ENCODE peak calls at places on chromosomes 2 and 18, in seven cellular contexts. X is CD8-positive, alpha-beta T cell; K is neural crest cell; M is neural progenitor cell; T is astrocyte of the cerebellum; D is GM20000; P is cardiac fibroblast. N is an unnamed sample.

GRCh38 chr2:65228249-65228750 is 669 bp downstream of the ACTR2 start:
- DNase-seq in X (peak; percentile 23), K (no peak), M (no peak), T (no peak), D (peak; percentile 71), P (peak; percentile 62), N (no peak)

GRCh38 chr2:157329524-157329923 is 3.9 kb upstream of the ERMN start:
- DNase-seq in X (no peak), K (no peak), M (no peak), T (no peak), D (no peak), P (no peak), N (no peak)

GRCh38 chr2:192265751-192266150 is 71.0 kb upstream of the TMEFF2 start:
- DNase-seq in X (no peak), K (no peak), M (no peak), T (no peak), D (no peak), P (peak; percentile 52), N (no peak)

GRCh38 chr2:149076863-149077412 is 38.4 kb downstream of the LYPD6B start:
- DNase-seq in X (no peak), K (no peak), M (peak; percentile 44), T (no peak), D (no peak), P (no peak), N (peak; percentile 52)

GRCh38 chr2:200728630-200729029 is 83.1 kb upstream of the BZW1 start:
- DNase-seq in X (no peak), K (no peak), M (no peak), T (no peak), D (no peak), P (peak; percentile 89), N (no peak)

GRCh38 chr2:230512955-230513748 is 97.2 kb downstream of the SP100 start:
- DNase-seq in X (no peak), K (no peak), M (no peak), T (no peak), D (no peak), P (no peak), N (peak; percentile 9)

GRCh38 chr2:70300771-70301343 is 1.0 kb downstream of the FAM136A start:
- DNase-seq in X (no peak), K (no peak), M (no peak), T (no peak), D (no peak), P (no peak), N (no peak)

GRCh38 chr2:16682431-16683130 is 16.9 kb upstream of the CYRIA start:
- DNase-seq in X (no peak), K (no peak), M (no peak), T (no peak), D (no peak), P (no peak), N (no peak)

GRCh38 chr18:37435996-37436395 is 129.6 kb downstream of the CELF4 start:
- DNase-seq in X (no peak), K (no peak), M (no peak), T (no peak), D (no peak), P (no peak), N (no peak)

GRCh38 chr2:73827018-73827417 is 1.7 kb upstream of the STAMBP start:
- DNase-seq in X (no peak), K (no peak), M (no peak), T (no peak), D (peak; percentile 34), P (peak; percentile 69), N (no peak)
- TF ChIP-seq CTCF in X (no peak), K (peak; percentile 53), M (peak; percentile 30), T (peak; percentile 49), D (no peak), P (peak; percentile 52), N (peak; percentile 28)

GRCh38 chr2:176120369-176121307 is 1.9 kb upstream of the HOXD9 start:
- DNase-seq in X (no peak), K (no peak), M (no peak), T (no peak), D (no peak), P (no peak), N (no peak)
- TF ChIP-seq CTCF in X (no peak), K (peak; percentile 18), M (no peak), T (no peak), D (no peak), P (no peak), N (no peak)

GRCh38 chr2:138323382-138324067 is 178.0 kb upstream of the SPOPL start:
- DNase-seq in X (no peak), K (no peak), M (no peak), T (no peak), D (no peak), P (no peak), N (no peak)

GRCh38 chr2:138321458-138321857 is 180.1 kb upstream of the SPOPL start:
- DNase-seq in X (no peak), K (no peak), M (no peak), T (no peak), D (no peak), P (no peak), N (no peak)

GRCh38 chr2:138319616-138320015 is 182.0 kb upstream of the SPOPL start:
- DNase-seq in X (no peak), K (no peak), M (no peak), T (no peak), D (no peak), P (peak; percentile 12), N (no peak)

GRCh38 chr2:138327967-138328366 is 173.6 kb upstream of the SPOPL start:
- DNase-seq in X (no peak), K (no peak), M (no peak), T (no peak), D (no peak), P (peak; percentile 27), N (no peak)

GRCh38 chr2:138324068-138324771 is 177.3 kb upstream of the SPOPL start:
- DNase-seq in X (no peak), K (no peak), M (no peak), T (no peak), D (no peak), P (no peak), N (no peak)
- TF ChIP-seq CTCF in X (no peak), K (no peak), M (no peak), T (no peak), D (no peak), P (no peak), N (no peak)

GRCh38 chr2:232137346-232137745 is 175.8 kb downstream of the DIS3L2 start:
- DNase-seq in X (no peak), K (no peak), M (no peak), T (no peak), D (no peak), P (peak; percentile 50), N (no peak)

GRCh38 chr2:232134939-232135338 is 173.4 kb downstream of the DIS3L2 start:
- DNase-seq in X (no peak), K (no peak), M (no peak), T (no peak), D (no peak), P (no peak), N (no peak)

GRCh38 chr2:232132179-232132578 is 170.7 kb downstream of the DIS3L2 start:
- DNase-seq in X (no peak), K (no peak), M (no peak), T (no peak), D (no peak), P (no peak), N (no peak)

GRCh38 chr2:232129483-232129882 is 168.0 kb downstream of the DIS3L2 start:
- DNase-seq in X (no peak), K (no peak), M (no peak), T (peak; percentile 13), D (no peak), P (peak; percentile 11), N (no peak)

DNA sequence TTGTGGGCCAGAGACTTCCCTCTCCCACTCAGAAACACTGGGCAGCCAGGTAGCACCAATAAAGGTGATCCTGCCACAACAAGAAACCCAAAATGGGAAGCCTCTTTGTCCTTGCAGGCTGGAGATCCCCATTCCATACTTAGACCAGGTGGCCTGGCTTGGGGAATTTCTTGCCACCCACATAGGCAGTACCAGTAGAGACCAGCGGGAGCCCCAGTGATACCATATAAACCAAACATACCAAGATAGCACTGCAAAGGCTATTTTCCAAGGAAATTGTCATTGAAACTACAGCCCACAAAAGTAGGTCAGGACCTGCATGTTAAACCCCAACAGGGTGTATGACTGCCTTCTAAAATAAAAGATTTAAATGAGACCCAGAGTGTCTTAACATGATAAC is 171.6 kb downstream of the DIS3L2 start:
- DNase-seq in X (no peak), K (no peak), M (peak; percentile 13), T (no peak), D (no peak), P (no peak), N (no peak)
- TF ChIP-seq CTCF in X (no peak), K (peak; percentile 28), M (peak; percentile 10), T (peak; percentile 18), D (no peak), P (peak; percentile 31), N (peak; percentile 17)

GRCh38 chr2:142782942-142783443 is 94.5 kb upstream of the KYNU start:
- DNase-seq in X (no peak), K (no peak), M (no peak), T (no peak), D (no peak), P (no peak), N (no peak)

GRCh38 chr2:142778289-142778688 is 99.2 kb upstream of the KYNU start:
- DNase-seq in X (no peak), K (no peak), M (no peak), T (no peak), D (no peak), P (no peak), N (no peak)

GRCh38 chr2:142781146-142781545 is 96.3 kb upstream of the KYNU start:
- DNase-seq in X (no peak), K (no peak), M (no peak), T (no peak), D (no peak), P (no peak), N (no peak)

GRCh38 chr2:142777742-142778141 is 99.7 kb upstream of the KYNU start:
- DNase-seq in X (no peak), K (no peak), M (no peak), T (no peak), D (no peak), P (no peak), N (no peak)
- TF ChIP-seq CTCF in X (no peak), K (no peak), M (no peak), T (no peak), D (no peak), P (no peak), N (no peak)

DNA sequence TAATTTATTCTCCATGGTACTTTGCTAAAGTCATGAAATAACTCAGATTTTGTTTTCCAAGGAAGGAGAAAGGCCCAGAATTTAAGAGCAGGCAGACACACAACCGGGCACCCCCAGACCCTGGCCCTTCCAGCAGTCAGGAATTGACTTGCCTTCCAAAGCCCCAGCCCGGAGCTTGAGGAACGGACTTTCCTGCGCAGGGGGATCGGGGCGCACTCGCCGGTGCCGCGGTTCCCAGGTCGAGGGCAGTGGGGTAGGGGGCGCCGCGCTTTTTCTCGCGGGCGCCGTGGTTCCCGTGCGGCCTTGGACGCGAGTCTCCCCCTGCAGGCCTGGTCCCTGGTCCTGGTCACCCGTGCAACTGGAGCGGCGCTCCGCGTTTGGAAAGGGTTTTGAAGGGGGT is 1.2 kb downstream of the ZNF236 start:
- DNase-seq in X (no peak), K (peak; percentile 29), M (peak; percentile 67), T (no peak), D (peak; percentile 47), P (no peak), N (no peak)
- TF ChIP-seq CTCF in X (no peak), K (peak; percentile 51), M (peak; percentile 44), T (peak; percentile 43), D (no peak), P (no peak), N (peak; percentile 44)